ENCODE peak calls at places on chromosomes 6 and 20, in six cellular contexts. One of them, this sample, is unnamed. For H3K9me3, the result is how much of the 10 kb centered on the place peaks cover.

GRCh38 chr6:81752969-81753708 is 658 bp upstream of the TENT5A start:
- DNase-seq in tibial artery: peak
- DNase-seq in mammary epithelial cell: peak
- DNase-seq in pancreas: peak
- DNase-seq in upper lobe of right lung: peak
- DNase-seq in HCT116: peak
- DNase-seq in this sample: peak

GRCh38 chr6:10569392-10570127 is 48.4 kb downstream of the GCNT2 start:
- DNase-seq in mammary epithelial cell: no peak
- DNase-seq in pancreas: no peak
- DNase-seq in HCT116: no peak
- DNase-seq in upper lobe of right lung: no peak
- DNase-seq in tibial artery: no peak
- DNase-seq in this sample: no peak

GRCh38 chr6:138588805-138589434 is 89.6 kb upstream of the NHSL1 start:
- DNase-seq in upper lobe of right lung: no peak
- DNase-seq in mammary epithelial cell: peak
- DNase-seq in HCT116: peak
- DNase-seq in tibial artery: peak
- DNase-seq in pancreas: peak
- DNase-seq in this sample: peak

GRCh38 chr6:169957351-169957963 is 206.0 kb downstream of the ERMARD start:
- DNase-seq in HCT116: no peak
- DNase-seq in mammary epithelial cell: no peak
- DNase-seq in upper lobe of right lung: peak
- DNase-seq in pancreas: peak
- DNase-seq in tibial artery: no peak
- DNase-seq in this sample: peak

GRCh38 chr6:115729036-115729435 is 331.7 kb downstream of the FRK start:
- DNase-seq in mammary epithelial cell: peak
- DNase-seq in pancreas: no peak
- DNase-seq in tibial artery: no peak
- DNase-seq in upper lobe of right lung: no peak
- DNase-seq in HCT116: no peak
- DNase-seq in this sample: no peak

GRCh38 chr6:18088419-18089296 is 33.8 kb downstream of the NHLRC1 start:
- DNase-seq in mammary epithelial cell: no peak
- DNase-seq in tibial artery: no peak
- DNase-seq in HCT116: no peak
- DNase-seq in upper lobe of right lung: peak
- DNase-seq in pancreas: no peak
- DNase-seq in this sample: no peak

GRCh38 chr6:73121421-73121993 is 103.8 kb downstream of the KHDC1L start:
- DNase-seq in HCT116: no peak
- DNase-seq in upper lobe of right lung: no peak
- DNase-seq in tibial artery: no peak
- DNase-seq in mammary epithelial cell: peak
- DNase-seq in pancreas: no peak
- DNase-seq in this sample: no peak

GRCh38 chr6:150759500-150759899 is 106.0 kb upstream of the MTHFD1L start:
- DNase-seq in HCT116: no peak
- DNase-seq in mammary epithelial cell: no peak
- DNase-seq in pancreas: no peak
- DNase-seq in upper lobe of right lung: no peak
- DNase-seq in tibial artery: no peak
- DNase-seq in this sample: no peak

GRCh38 chr6:1527098-1527497 is 82.6 kb upstream of the FOXC1 start:
- DNase-seq in tibial artery: no peak
- DNase-seq in upper lobe of right lung: no peak
- DNase-seq in HCT116: no peak
- DNase-seq in pancreas: no peak
- DNase-seq in mammary epithelial cell: peak
- DNase-seq in this sample: no peak

GRCh38 chr6:81808834-81809598 is 56.5 kb upstream of the TENT5A start:
- DNase-seq in tibial artery: no peak
- DNase-seq in pancreas: no peak
- DNase-seq in HCT116: no peak
- DNase-seq in upper lobe of right lung: no peak
- DNase-seq in mammary epithelial cell: no peak
- DNase-seq in this sample: no peak

GRCh38 chr6:14123331-14124105 is 5.9 kb downstream of the CD83 start:
- DNase-seq in mammary epithelial cell: no peak
- DNase-seq in tibial artery: no peak
- DNase-seq in HCT116: no peak
- DNase-seq in pancreas: no peak
- DNase-seq in upper lobe of right lung: no peak
- DNase-seq in this sample: no peak

GRCh38 chr6:32952817-32953739 is at the start of gene HLA-DMA:
- DNase-seq in mammary epithelial cell: peak
- DNase-seq in pancreas: peak
- DNase-seq in tibial artery: peak
- DNase-seq in HCT116: peak
- DNase-seq in upper lobe of right lung: peak
- DNase-seq in this sample: peak

GRCh38 chr6:116866281-116866871 is 10.7 kb upstream of the RFX6 start:
- DNase-seq in tibial artery: no peak
- DNase-seq in HCT116: no peak
- DNase-seq in mammary epithelial cell: no peak
- DNase-seq in upper lobe of right lung: no peak
- DNase-seq in pancreas: no peak
- DNase-seq in this sample: no peak

GRCh38 chr6:122810189-122810588 is 21.1 kb downstream of the SMPDL3A start:
- DNase-seq in tibial artery: no peak
- DNase-seq in pancreas: no peak
- DNase-seq in mammary epithelial cell: no peak
- DNase-seq in upper lobe of right lung: no peak
- DNase-seq in HCT116: no peak
- DNase-seq in this sample: no peak

GRCh38 chr20:43925786-43926185 is 11.1 kb downstream of the TOX2 start:
- DNase-seq in pancreas: no peak
- DNase-seq in upper lobe of right lung: peak
- DNase-seq in tibial artery: peak
- DNase-seq in mammary epithelial cell: no peak
- DNase-seq in HCT116: no peak
- DNase-seq in this sample: peak

GRCh38 chr6:79377047-79377446 is 142.6 kb upstream of the HMGN3 start:
- DNase-seq in mammary epithelial cell: peak
- DNase-seq in pancreas: no peak
- DNase-seq in upper lobe of right lung: no peak
- DNase-seq in tibial artery: no peak
- DNase-seq in HCT116: no peak
- DNase-seq in this sample: no peak

GRCh38 chr20:46688151-46689081 is 828 bp downstream of the TP53RK start:
- DNase-seq in tibial artery: peak
- DNase-seq in upper lobe of right lung: no peak
- DNase-seq in pancreas: no peak
- DNase-seq in mammary epithelial cell: no peak
- DNase-seq in HCT116: no peak
- DNase-seq in this sample: no peak

GRCh38 chr6:4610256-4610655 is 165.9 kb upstream of the CDYL start:
- DNase-seq in upper lobe of right lung: no peak
- DNase-seq in pancreas: no peak
- DNase-seq in mammary epithelial cell: peak
- DNase-seq in HCT116: no peak
- DNase-seq in tibial artery: peak
- DNase-seq in this sample: peak

GRCh38 chr6:30399390-30400058 is 54.6 kb downstream of the RPP21 start:
- DNase-seq in pancreas: no peak
- DNase-seq in mammary epithelial cell: peak
- DNase-seq in tibial artery: no peak
- DNase-seq in upper lobe of right lung: no peak
- DNase-seq in HCT116: no peak
- DNase-seq in this sample: no peak

GRCh38 chr6:2688416-2689064 is 62.2 kb downstream of the MYLK4 start:
- DNase-seq in HCT116: no peak
- DNase-seq in mammary epithelial cell: peak
- DNase-seq in pancreas: no peak
- DNase-seq in tibial artery: no peak
- DNase-seq in upper lobe of right lung: no peak
- DNase-seq in this sample: peak

GRCh38 chr6:131949909-131950766 is 1.0 kb downstream of the CCN2 start:
- DNase-seq in mammary epithelial cell: peak
- DNase-seq in HCT116: peak
- DNase-seq in pancreas: peak
- DNase-seq in tibial artery: peak
- DNase-seq in upper lobe of right lung: peak
- DNase-seq in this sample: peak

GRCh38 chr6:3623451-3624267 is 127.9 kb downstream of the PXDC1 start:
- DNase-seq in upper lobe of right lung: no peak
- DNase-seq in HCT116: no peak
- DNase-seq in pancreas: no peak
- DNase-seq in mammary epithelial cell: no peak
- DNase-seq in tibial artery: no peak
- DNase-seq in this sample: no peak

GRCh38 chr6:112216699-112217551 is 37.4 kb downstream of the LAMA4 start:
- DNase-seq in mammary epithelial cell: peak
- DNase-seq in tibial artery: no peak
- DNase-seq in HCT116: no peak
- DNase-seq in upper lobe of right lung: no peak
- DNase-seq in pancreas: no peak
- DNase-seq in this sample: no peak

GRCh38 chr20:57371363-57371762 is 19.8 kb upstream of the RBM38 start:
- DNase-seq in tibial artery: no peak
- DNase-seq in upper lobe of right lung: no peak
- DNase-seq in HCT116: no peak
- DNase-seq in mammary epithelial cell: no peak
- DNase-seq in pancreas: no peak
- DNase-seq in this sample: no peak

GRCh38 chr6:120405947-120406346 is 928.3 kb downstream of the TBC1D32 start:
- DNase-seq in upper lobe of right lung: no peak
- DNase-seq in mammary epithelial cell: no peak
- DNase-seq in pancreas: no peak
- DNase-seq in HCT116: peak
- DNase-seq in tibial artery: no peak
- DNase-seq in this sample: no peak

DNA sequence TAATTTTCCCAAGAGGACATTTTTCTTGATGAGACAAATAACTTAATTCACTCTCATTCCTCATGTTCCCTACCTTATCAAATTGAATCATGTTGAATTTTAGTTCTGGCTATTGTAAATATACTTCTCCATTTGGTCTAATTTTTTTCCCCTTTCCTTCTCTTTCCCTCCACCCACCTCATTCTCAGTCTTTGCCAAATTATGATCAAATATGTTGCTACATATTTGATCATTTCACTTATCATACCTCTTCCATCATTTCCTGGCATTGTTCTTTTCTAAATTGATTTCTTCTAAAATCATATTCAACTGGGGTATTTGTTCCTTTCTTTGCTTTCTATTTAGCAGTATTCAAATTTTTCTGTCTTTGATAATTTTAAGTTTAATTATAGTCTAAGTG is 52.3 kb downstream of the HDGFL1 start:
- DNase-seq in pancreas: no peak
- DNase-seq in upper lobe of right lung: no peak
- DNase-seq in tibial artery: no peak
- DNase-seq in mammary epithelial cell: no peak
- DNase-seq in HCT116: no peak
- DNase-seq in this sample: no peak
- H3K9me3 ChIP-seq in pancreas: under half
- H3K9me3 ChIP-seq in upper lobe of right lung: under half
- H3K9me3 ChIP-seq in tibial artery: under half
- H3K9me3 ChIP-seq in mammary epithelial cell: under half
- H3K9me3 ChIP-seq in HCT116: under half
- H3K9me3 ChIP-seq in this sample: under half

GRCh38 chr6:164415832-164416563 is 893.4 kb downstream of the C6orf118 start:
- DNase-seq in pancreas: no peak
- DNase-seq in mammary epithelial cell: no peak
- DNase-seq in HCT116: no peak
- DNase-seq in upper lobe of right lung: no peak
- DNase-seq in tibial artery: no peak
- DNase-seq in this sample: no peak
- H3K9me3 ChIP-seq in pancreas: under half
- H3K9me3 ChIP-seq in mammary epithelial cell: under half
- H3K9me3 ChIP-seq in HCT116: under half
- H3K9me3 ChIP-seq in upper lobe of right lung: under half
- H3K9me3 ChIP-seq in tibial artery: under half
- H3K9me3 ChIP-seq in this sample: under half

GRCh38 chr20:51244496-51244895 is 221.6 kb upstream of the KCNG1 start:
- DNase-seq in HCT116: no peak
- DNase-seq in pancreas: no peak
- DNase-seq in tibial artery: no peak
- DNase-seq in mammary epithelial cell: no peak
- DNase-seq in upper lobe of right lung: no peak
- DNase-seq in this sample: no peak
- H3K9me3 ChIP-seq in HCT116: under half
- H3K9me3 ChIP-seq in pancreas: under half
- H3K9me3 ChIP-seq in tibial artery: under half
- H3K9me3 ChIP-seq in mammary epithelial cell: under half
- H3K9me3 ChIP-seq in upper lobe of right lung: under half
- H3K9me3 ChIP-seq in this sample: under half

DNA sequence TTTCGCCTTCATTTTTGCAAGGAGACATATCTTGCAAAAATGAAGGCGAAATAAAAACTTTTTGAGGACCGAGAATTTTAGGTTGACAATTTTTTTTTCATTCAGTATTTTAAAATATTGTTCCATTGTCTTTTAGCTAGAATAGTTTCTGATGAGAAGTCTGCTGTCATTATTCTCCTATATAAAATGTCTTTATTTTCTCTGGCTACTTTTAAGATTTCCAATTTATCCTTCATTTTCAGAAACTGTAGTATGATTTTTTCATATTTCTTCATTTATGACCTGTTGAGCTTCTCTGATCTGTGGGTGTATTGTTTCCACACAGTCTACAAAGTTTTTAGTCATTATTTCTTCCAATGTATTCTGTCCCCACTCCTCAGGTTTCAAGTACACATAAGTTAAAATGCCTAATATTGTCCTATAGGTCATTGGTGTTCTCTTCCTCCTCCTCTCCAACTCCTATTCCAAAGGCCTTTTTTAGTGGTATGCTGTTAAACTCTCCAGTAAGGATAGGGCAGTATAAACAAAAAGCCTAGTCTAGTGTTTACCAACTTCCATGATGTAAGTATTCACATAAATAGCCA is 15.7 kb downstream of the AHI1 start:
- DNase-seq in mammary epithelial cell: no peak
- DNase-seq in pancreas: no peak
- DNase-seq in upper lobe of right lung: no peak
- DNase-seq in tibial artery: no peak
- DNase-seq in HCT116: no peak
- DNase-seq in this sample: no peak
- H3K9me3 ChIP-seq in mammary epithelial cell: under half
- H3K9me3 ChIP-seq in pancreas: under half
- H3K9me3 ChIP-seq in upper lobe of right lung: under half
- H3K9me3 ChIP-seq in tibial artery: under half
- H3K9me3 ChIP-seq in HCT116: under half
- H3K9me3 ChIP-seq in this sample: under half

This sample was measured in SJSA1.